ENCODE peak calls at places on chromosome 17, in seven cellular contexts. F is PC-9, Z is sigmoid colon, X is dorsolateral prefrontal cortex, K is IMR-90, C is body of pancreas, P is BJ. I is an unnamed sample.

GRCh38 chr17:28230011-28230410 is 89.0 kb upstream of the TMEM97 start:
- DNase-seq in Z (no peak), F (no peak), C (peak), X (no peak), P (no peak), K (no peak), I (no peak)

GRCh38 chr17:2309338-2310143 is 5.8 kb downstream of the SRR start:
- DNase-seq in X (no peak), C (peak), Z (no peak), P (no peak), F (no peak), K (peak), I (no peak)

GRCh38 chr17:261640-262039 is 80.2 kb upstream of the DOC2B start:
- DNase-seq in Z (no peak), K (no peak), X (peak), F (no peak), C (no peak), P (no peak), I (no peak)

GRCh38 chr17:73290399-73291259 is 21.2 kb downstream of the CDC42EP4 start:
- DNase-seq in P (no peak), Z (no peak), K (no peak), C (peak), F (no peak), X (no peak), I (no peak)

GRCh38 chr17:59859444-59860025 is 33.2 kb downstream of the TUBD1 start:
- DNase-seq in P (no peak), X (no peak), Z (peak), C (no peak), F (no peak), K (peak), I (no peak)

GRCh38 chr17:59439261-59439660 is 107.8 kb downstream of the YPEL2 start:
- DNase-seq in F (no peak), P (no peak), X (no peak), Z (no peak), C (no peak), K (no peak), I (no peak)

GRCh38 chr17:1484586-1485310 is 7.7 kb downstream of the MYO1C start:
- DNase-seq in Z (peak), X (no peak), C (peak), P (no peak), K (no peak), F (peak), I (no peak)

GRCh38 chr17:35799942-35800341 is 4.5 kb upstream of the MMP28 start:
- DNase-seq in P (no peak), C (peak), X (no peak), K (no peak), F (peak), Z (peak), I (no peak)

GRCh38 chr17:37465058-37465616 is 24.6 kb upstream of the DUSP14 start:
- DNase-seq in P (no peak), K (peak), C (no peak), X (no peak), Z (no peak), F (no peak), I (no peak)

GRCh38 chr17:20123209-20123608 is 114.0 kb downstream of the SPECC1 start:
- DNase-seq in F (no peak), C (no peak), X (no peak), Z (no peak), P (no peak), K (no peak), I (no peak)

GRCh38 chr17:63223212-63223911 is 222.7 kb downstream of the CYB561 start:
- DNase-seq in P (no peak), Z (no peak), C (no peak), F (no peak), K (no peak), X (no peak), I (no peak)

GRCh38 chr17:74659898-74660297 is 36.4 kb upstream of the CD300E start:
- DNase-seq in P (no peak), C (no peak), Z (no peak), F (no peak), X (no peak), K (no peak), I (no peak)

GRCh38 chr17:6695565-6695964 is 17.6 kb downstream of the SLC13A5 start:
- DNase-seq in C (no peak), P (no peak), Z (no peak), X (no peak), F (no peak), K (no peak), I (no peak)

GRCh38 chr17:75476274-75476673 is 19.8 kb downstream of the TMEM94 start:
- DNase-seq in K (peak), C (no peak), X (no peak), F (no peak), P (no peak), Z (no peak), I (no peak)

GRCh38 chr17:70767102-70767701 is 597.9 kb downstream of the KCNJ2 start:
- DNase-seq in C (no peak), P (no peak), F (peak), X (no peak), K (peak), Z (no peak), I (peak)

DNA sequence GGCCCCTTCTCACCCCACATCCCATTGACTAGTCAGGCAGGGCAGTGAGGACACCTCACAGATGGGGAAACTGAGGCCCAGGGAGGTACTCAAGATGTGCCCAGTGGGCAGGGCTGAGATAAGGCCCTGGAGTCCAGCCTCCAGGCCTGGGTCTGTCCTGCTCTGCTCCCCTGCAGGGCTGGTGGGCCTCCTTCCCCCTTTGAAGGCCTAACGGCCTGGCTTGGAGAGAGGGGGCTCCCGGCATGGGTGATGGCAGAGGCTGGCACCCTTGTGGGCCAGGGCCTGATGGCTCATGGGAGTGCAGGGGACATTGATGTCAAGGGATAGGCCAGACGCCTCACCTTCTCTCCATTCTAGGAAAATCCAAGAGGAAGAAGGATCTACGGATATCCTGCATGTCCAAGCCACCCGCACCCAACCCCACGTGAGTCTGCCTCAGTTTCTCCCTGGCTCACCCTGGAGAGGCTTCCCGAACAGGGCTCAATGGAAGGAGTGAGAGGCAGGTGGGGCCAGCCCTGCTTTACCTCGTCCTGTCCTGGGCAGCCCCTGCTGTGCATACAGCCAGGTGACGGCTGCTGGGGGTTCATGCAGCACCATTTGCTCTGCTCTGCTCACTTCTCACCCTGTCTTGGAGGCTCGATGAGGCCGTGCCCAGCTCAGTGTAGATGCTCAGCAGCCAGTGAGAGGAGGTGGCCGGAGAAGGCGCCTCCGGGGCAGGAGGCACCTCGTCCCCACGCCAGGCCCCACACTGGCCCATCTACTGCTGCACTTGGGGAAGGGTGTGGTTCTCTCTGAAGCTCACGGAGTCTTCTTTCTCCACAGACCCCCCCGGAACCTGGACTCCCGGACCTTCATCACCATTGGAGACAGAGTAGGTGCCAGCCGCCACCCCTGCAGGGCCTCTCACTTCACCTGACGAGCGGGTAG is 13.8 kb downstream of the MAP2K3 start:
- DNase-seq in Z (no peak), F (no peak), P (no peak), X (no peak), K (no peak), C (no peak), I (no peak)
- H3K4me3 ChIP-seq in Z (no peak), F (no peak), P (no peak), X (no peak), K (no peak), C (no peak), I (no peak)

DNA sequence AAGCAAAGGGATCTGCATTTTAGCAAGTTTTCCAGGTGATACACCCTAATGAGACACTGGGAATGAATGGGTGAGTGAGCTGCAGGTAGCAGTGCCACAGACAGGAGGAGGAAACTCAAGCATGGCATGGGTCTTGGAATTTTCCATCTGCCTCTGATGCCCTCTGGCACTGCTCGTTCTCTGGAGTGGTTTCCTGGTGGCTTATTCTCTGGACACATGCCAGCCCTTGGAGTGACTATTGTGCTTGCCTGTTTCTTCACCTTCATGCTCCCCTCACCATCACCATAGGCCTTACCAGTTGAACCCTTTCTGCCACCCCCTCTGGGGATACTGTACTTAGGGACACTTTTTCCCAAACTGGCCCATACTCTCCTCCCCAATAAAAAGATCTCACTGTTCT is 1.6 kb downstream of the COASY start:
- DNase-seq in C (peak), X (no peak), K (no peak), Z (no peak), P (no peak), F (peak), I (no peak)
- H3K4me3 ChIP-seq in C (no peak), X (peak), K (no peak), Z (no peak), P (no peak), F (peak), I (peak)

DNA sequence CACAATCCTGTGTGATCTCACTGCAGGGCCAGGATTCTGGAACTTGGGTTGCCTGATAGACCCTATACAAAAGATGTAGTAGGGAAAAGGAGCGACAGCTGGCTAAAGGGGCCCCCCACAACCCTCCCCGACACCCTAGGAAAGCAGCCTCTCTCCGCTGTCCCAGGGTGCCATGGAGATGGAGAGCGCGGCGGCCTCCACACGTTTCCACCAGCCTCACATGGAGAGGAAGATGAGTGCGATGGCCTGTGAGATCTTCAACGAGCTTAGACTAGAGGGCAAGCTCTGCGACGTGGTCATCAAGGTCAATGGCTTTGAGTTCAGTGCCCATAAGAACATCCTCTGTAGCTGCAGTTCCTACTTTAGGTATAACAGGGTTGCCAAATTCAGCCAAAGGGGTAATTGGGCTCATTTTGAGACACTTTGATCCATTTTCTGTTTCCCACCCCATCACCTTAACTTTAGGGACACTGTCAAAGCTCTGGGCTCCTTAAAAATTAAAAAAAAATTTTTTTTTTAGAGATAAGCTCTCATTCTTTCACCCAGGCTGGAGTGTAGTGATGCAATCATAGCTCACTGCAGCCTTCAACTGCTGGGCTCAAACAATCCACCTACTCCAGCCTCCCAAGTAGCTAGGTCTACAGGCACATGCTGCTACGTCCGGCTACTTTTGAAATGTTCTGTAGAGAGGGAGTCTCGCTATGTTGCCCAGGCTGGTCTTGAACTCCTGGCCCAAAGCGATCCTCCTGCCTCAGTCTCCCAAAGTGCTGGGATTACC is at the start of gene KLHL10:
- DNase-seq in P (no peak), K (no peak), C (no peak), X (no peak), F (no peak), Z (no peak), I (no peak)
- H3K4me3 ChIP-seq in P (no peak), K (no peak), C (no peak), X (no peak), F (peak), Z (peak), I (no peak)

GRCh38 chr17:44352922-44353655 is 8.0 kb downstream of the GRN start:
- DNase-seq in X (no peak), F (no peak), Z (no peak), P (no peak), C (no peak), K (no peak), I (no peak)

GRCh38 chr17:44355310-44355640 is 8.4 kb downstream of the FAM171A2 start:
- DNase-seq in F (no peak), X (no peak), Z (no peak), K (no peak), P (no peak), C (no peak), I (no peak)

GRCh38 chr17:44351961-44352921 is 7.1 kb downstream of the GRN start:
- DNase-seq in Z (no peak), F (no peak), K (no peak), P (no peak), X (no peak), C (no peak), I (no peak)

GRCh38 chr17:44354582-44355309 is 8.9 kb downstream of the FAM171A2 start:
- DNase-seq in P (no peak), C (peak), F (no peak), K (no peak), X (no peak), Z (no peak), I (no peak)

GRCh38 chr17:44353656-44354331 is 8.7 kb downstream of the GRN start:
- DNase-seq in C (peak), K (no peak), F (no peak), X (no peak), P (no peak), Z (no peak), I (no peak)
- H3K4me3 ChIP-seq in C (no peak), K (no peak), F (no peak), X (no peak), P (peak), Z (peak), I (peak)